ENCODE peak calls at places on chromosomes 16 and 17, in four cellular contexts. U is psoas muscle, R is body of pancreas, D is hepatocyte. N is an unnamed sample.

GRCh38 chr16:85989863-85990643 is 91.1 kb downstream of the IRF8 start:
- DNase-seq in R (no peak), D (peak; percentile 26), U (no peak), N (no peak)

GRCh38 chr16:56298948-56299602 is 107.8 kb downstream of the GNAO1 start:
- DNase-seq in U (no peak), D (no peak), R (no peak), N (peak; percentile 66)

GRCh38 chr17:55062921-55063320 is 94.4 kb downstream of the STXBP4 start:
- DNase-seq in D (no peak), U (no peak), R (no peak), N (no peak)

GRCh38 chr16:88782454-88783390 is 2.3 kb downstream of the PIEZO1 start:
- DNase-seq in R (no peak), U (peak; percentile 48), D (no peak), N (no peak)

GRCh38 chr17:82418001-82418986 is at the start of the genes HEXD and OGFOD3:
- DNase-seq in R (peak; percentile 86), D (peak; percentile 96), U (peak; percentile 91), N (peak; percentile 100)

GRCh38 chr16:23796941-23797340 is 38.8 kb upstream of the PRKCB start:
- DNase-seq in U (no peak), R (no peak), D (no peak), N (no peak)

GRCh38 chr17:15194859-15195277 is 70.3 kb downstream of the PMP22 start:
- DNase-seq in U (no peak), R (no peak), D (no peak), N (no peak)

GRCh38 chr16:29892458-29892813 is 6.9 kb downstream of the SEZ6L2 start:
- DNase-seq in R (no peak), D (no peak), U (no peak), N (no peak)

GRCh38 chr17:15181333-15181732 is 83.8 kb downstream of the PMP22 start:
- DNase-seq in U (no peak), D (no peak), R (no peak), N (no peak)

GRCh38 chr17:39576187-39576586 is 31.5 kb downstream of the NEUROD2 start:
- DNase-seq in R (no peak), D (no peak), U (no peak), N (peak; percentile 87)

GRCh38 chr16:19700319-19700781 is 17.7 kb downstream of the KNOP1 start:
- DNase-seq in D (peak; percentile 68), U (no peak), R (peak; percentile 43), N (no peak)

GRCh38 chr16:82843606-82844271 is 217.0 kb downstream of the CDH13 start:
- DNase-seq in R (no peak), U (no peak), D (no peak), N (no peak)

GRCh38 chr16:71762186-71762585 is 37.7 kb upstream of the PHLPP2 start:
- DNase-seq in U (no peak), D (no peak), R (no peak), N (no peak)

GRCh38 chr17:79420318-79421243 is 190.3 kb downstream of the RBFOX3 start:
- DNase-seq in U (no peak), D (peak; percentile 58), R (no peak), N (no peak)

GRCh38 chr16:8295436-8295835 is 294.9 kb downstream of the TMEM114 start:
- DNase-seq in D (no peak), R (no peak), U (no peak), N (no peak)

DNA sequence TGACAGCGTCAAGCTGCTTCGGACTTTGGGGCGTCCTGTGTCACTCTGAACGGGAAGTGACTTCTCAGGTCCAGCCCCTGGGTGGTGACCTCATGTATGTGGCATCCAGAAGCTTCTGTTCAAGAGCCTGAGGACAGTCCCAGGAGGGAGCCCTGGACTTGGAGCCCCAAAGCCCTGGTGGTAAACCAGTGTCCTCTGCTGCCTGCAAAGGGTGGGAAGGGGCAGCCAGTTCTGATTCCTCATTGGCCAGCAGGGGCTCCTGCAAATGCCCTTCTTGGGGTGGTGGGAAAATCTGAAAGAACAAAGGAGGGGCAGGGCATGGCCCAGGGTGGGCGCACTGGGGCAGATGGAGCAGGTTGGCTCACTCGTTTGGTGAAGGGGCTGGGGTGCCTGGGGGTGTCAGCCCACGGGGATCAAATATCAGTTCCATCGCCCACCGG is 1.6 kb downstream of the OSGIN1 start:
- DNase-seq in U (peak; percentile 75), R (peak; percentile 84), D (peak; percentile 85), N (no peak)
- H3K4me3 ChIP-seq in U (peak overlapping the region; percentile 78), R (no peak overlapping the region), D (no peak overlapping the region), N (peak overlapping the region; percentile 65)

DNA sequence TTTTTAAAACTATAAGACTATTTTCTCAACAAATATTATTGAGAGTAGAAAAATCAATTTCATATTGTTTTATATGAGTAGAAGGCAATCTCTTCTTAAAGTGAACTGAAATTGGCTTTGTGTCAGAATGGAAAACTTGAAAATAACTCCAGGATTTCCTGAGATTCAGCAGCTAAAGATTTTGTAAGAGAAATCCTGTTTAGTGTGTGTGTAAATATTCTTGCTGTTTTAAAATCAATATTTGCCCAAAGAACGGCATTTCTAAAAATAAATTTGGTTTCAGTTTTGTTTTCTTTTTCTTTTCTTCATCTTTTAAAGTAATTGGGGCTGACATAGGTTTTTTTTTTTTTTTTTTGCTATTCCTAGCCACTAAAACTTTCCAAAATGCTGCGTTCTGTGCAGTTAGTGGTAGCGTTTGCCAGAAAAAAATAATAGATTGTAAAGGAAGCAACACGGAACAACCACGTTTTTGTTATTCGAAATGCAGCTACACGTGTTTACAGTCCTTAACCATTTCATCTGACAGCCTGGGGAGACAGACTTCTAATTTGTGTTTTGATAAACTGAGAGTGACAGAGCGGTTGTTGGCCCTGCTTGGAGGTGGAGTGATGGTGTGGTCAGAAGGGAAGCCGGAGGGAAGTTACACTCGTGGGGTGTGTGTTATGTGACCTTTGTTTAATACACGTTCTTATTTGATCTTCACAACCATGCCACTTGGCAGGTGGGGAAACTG is 21.6 kb upstream of the SMPD3 start:
- DNase-seq in R (no peak), D (no peak), U (no peak), N (no peak)
- H3K4me1 ChIP-seq in R (peaks cover 15% of the 10 kb centered on the region), D (no peaks in the 10 kb centered on the region), U (no peaks in the 10 kb centered on the region), N (peaks cover 7% of the 10 kb centered on the region)

GRCh38 chr16:87490091-87490798 is 2.6 kb downstream of the ZCCHC14 start:
- DNase-seq in R (no peak), U (no peak), D (no peak), N (no peak)

GRCh38 chr16:87492241-87492635 is 586 bp downstream of the ZCCHC14 start:
- DNase-seq in R (no peak), D (no peak), U (no peak), N (peak; percentile 57)

GRCh38 chr16:87495578-87495977 is 2.8 kb upstream of the ZCCHC14 start:
- DNase-seq in R (no peak), U (no peak), D (no peak), N (no peak)

GRCh38 chr16:87496101-87496801 is 3.4 kb upstream of the ZCCHC14 start:
- DNase-seq in R (no peak), D (no peak), U (no peak), N (no peak)

DNA sequence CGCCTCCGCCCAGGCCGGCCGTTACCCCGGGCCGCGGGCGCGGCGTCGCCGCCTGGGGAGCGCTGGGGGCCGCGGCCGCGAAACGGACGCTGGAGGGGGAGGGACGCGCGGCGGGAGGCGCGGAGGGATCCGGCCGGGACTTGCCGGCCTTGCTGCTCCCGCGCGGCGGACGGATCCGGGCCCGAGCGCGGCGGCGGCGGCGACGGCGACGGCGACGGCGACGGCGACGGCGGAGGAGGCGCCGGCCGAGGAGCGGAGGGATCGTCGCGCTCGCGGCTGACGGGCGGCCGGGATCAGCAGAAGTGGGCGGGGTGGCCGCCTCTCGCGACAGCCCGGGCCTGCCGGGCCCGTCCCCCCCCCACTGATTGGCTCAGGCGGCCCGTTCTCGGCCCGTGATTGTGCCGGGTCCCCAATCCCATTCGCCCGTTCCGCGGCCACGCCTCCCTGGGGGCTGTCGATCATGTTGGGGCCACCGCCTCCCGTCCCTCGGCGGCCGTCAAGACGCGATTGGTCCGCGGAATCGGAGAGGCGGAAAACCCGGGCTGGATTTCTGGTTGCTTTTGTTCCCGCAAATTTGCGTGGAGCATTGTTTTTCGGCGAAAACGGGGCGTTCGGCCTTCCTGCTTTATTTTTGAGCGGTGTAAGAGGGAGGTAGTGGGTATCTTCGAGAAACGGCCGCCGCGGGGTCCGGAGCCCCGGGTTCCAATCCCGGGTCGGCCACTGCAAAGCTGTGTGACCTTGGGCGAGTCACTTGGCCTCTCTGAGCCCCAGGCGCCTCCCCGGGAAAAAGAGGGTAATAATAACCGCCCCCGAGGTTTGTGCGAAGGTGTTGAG is at the start of gene ZCCHC14:
- DNase-seq in U (peak; percentile 100), R (peak; percentile 99), D (peak; percentile 99), N (peak; percentile 99)
- H3K4me3 ChIP-seq in U (peak within 1 kb of the TSS; percentile 70), R (peak within 1 kb of the TSS; percentile 46), D (peak within 1 kb of the TSS; percentile 38), N (peak within 1 kb of the TSS; percentile 65)

GRCh38 chr17:925846-926245 is 53.7 kb downstream of the NXN start:
- DNase-seq in R (no peak), D (no peak), U (no peak), N (no peak)
- H3K4me1 ChIP-seq in R (peaks cover 22% of the 10 kb centered on the region), D (peaks cover 53% of the 10 kb centered on the region), U (peaks cover 27% of the 10 kb centered on the region), N (no peaks in the 10 kb centered on the region)

GRCh38 chr17:75595919-75596310 is 8.3 kb downstream of the MYO15B start:
- DNase-seq in R (no peak), U (no peak), D (no peak), N (no peak)
- H3K4me3 ChIP-seq in R (no peak overlapping the region), U (no peak overlapping the region), D (no peak overlapping the region), N (no peak overlapping the region)

GRCh38 chr17:8894673-8895578 is 27.5 kb upstream of the PIK3R6 start:
- DNase-seq in D (peak; percentile 85), U (no peak), R (peak; percentile 70), N (peak; percentile 73)
- H3K4me1 ChIP-seq in D (peaks cover 3% of the 10 kb centered on the region), U (no peaks in the 10 kb centered on the region), R (no peaks in the 10 kb centered on the region), N (no peaks in the 10 kb centered on the region)

DNA sequence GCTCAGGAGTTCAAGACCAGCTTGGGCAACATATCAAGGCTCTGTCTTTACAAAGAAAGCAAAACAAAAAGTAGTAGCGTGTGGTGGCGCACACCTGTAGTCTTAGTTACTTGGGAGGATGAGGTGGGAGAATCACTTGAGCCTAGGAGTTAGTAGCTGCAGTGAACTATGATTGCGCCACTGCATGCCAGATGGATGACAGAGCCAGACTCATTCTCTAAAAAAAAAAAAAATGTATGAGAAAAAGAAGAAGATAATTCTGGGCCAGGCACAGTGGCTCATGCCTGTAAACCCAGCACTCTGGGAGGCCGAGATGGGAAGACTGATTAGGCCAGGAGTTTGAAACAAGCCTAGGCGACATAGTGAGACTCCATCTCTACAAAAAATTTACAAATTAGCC is 28.5 kb downstream of the STAT5B start:
- DNase-seq in U (no peak), D (peak; percentile 35), R (no peak), N (no peak)
- H3K4me3 ChIP-seq in U (peak overlapping the region; percentile 62), D (no peak overlapping the region), R (no peak overlapping the region), N (no peak overlapping the region)

DNA sequence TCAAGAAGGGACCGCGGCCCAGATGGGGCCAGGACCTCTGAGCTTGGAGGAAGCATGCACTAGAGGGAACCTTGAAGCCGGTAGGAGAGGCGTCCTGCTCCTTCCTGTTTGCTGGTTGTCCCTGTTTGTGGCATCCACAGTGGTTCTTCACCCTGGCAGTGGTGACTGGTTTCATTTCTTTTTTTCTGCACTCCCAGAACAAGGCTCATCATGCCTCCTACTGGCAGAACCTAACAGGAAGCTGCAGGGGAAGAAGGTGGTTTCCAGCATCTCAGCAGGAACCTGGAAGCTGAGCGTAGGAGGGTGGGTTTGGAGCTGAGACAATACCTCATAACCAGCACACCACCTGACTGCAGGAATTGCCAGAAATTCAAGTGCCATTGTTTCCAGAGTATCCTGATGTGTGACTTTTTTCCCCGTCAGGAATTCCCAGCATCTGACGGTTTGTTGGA is 5.8 kb downstream of the TMEM231 start:
- DNase-seq in U (no peak), R (no peak), D (peak; percentile 57), N (no peak)
- H3K4me1 ChIP-seq in U (no peaks in the 10 kb centered on the region), R (peaks cover under 1% of the 10 kb centered on the region), D (no peaks in the 10 kb centered on the region), N (no peaks in the 10 kb centered on the region)

GRCh38 chr16:31214705-31215286 is 877 bp downstream of the TRIM72 start:
- DNase-seq in D (no peak), U (peak; percentile 65), R (no peak), N (peak; percentile 66)
- H3K4me3 ChIP-seq in D (peak overlapping the region; percentile 36), U (peak overlapping the region; percentile 89), R (no peak overlapping the region), N (peak overlapping the region; percentile 51)

N was measured in SK-N-SH.